ENCODE peak calls at places on chromosomes 11 and 22, in six cellular contexts. H is CD4-positive, alpha-beta T cell; I is GM03348; F is NCI-H2081; R is hypothalamus; K is C1 segment of cervical spinal cord. U is an unnamed sample.

GRCh38 chr11:66339163-66339675 is 3.0 kb upstream of the RIN1 start:
- DNase-seq in H (no peak), I (no peak), F (no peak), R (no peak), K (no peak), U (no peak)

GRCh38 chr22:49869855-49870712 is 16.4 kb downstream of the ZBED4 start:
- DNase-seq in H (no peak), I (no peak), F (no peak), R (no peak), K (no peak), U (no peak)

GRCh38 chr22:38866399-38867123 is 5.5 kb downstream of the CBX6 start:
- DNase-seq in H (no peak), I (no peak), F (no peak), R (no peak), K (no peak), U (no peak)

GRCh38 chr11:2251138-2251537 is 19.2 kb downstream of the ASCL2 start:
- DNase-seq in H (no peak), I (no peak), F (no peak), R (no peak), K (no peak), U (no peak)

GRCh38 chr11:60871378-60872061 is 4.2 kb downstream of the ZP1 start:
- DNase-seq in H (no peak), I (peak), F (no peak), R (no peak), K (no peak), U (peak)

GRCh38 chr11:60756307-60757032 is at the start of gene MS4A15:
- DNase-seq in H (no peak), I (no peak), F (no peak), R (no peak), K (no peak), U (peak)

GRCh38 chr11:10450451-10451398 is 4.3 kb upstream of the AMPD3 start:
- DNase-seq in H (peak), I (peak), F (no peak), R (peak), K (peak), U (no peak)

GRCh38 chr11:123100378-123101085 is 38.6 kb upstream of the HSPA8 start:
- DNase-seq in H (no peak), I (peak), F (peak), R (no peak), K (no peak), U (no peak)

GRCh38 chr11:74005721-74006517 is 3.0 kb downstream of the UCP3 start:
- DNase-seq in H (no peak), I (no peak), F (no peak), R (no peak), K (no peak), U (no peak)

GRCh38 chr11:44333271-44334218 is 23.6 kb upstream of the ALX4 start:
- DNase-seq in H (no peak), I (no peak), F (no peak), R (no peak), K (no peak), U (peak)

GRCh38 chr22:47598864-47599263 is 836.4 kb downstream of the TBC1D22A start:
- DNase-seq in H (no peak), I (no peak), F (no peak), R (no peak), K (no peak), U (no peak)

GRCh38 chr11:101894505-101894904 is 20.3 kb upstream of the CEP126 start:
- DNase-seq in H (no peak), I (no peak), F (no peak), R (no peak), K (no peak), U (no peak)

GRCh38 chr11:113334183-113334582 is 19.8 kb downstream of the TTC12 start:
- DNase-seq in H (no peak), I (no peak), F (no peak), R (no peak), K (no peak), U (no peak)

GRCh38 chr22:46803031-46803880 is 40.8 kb downstream of the TBC1D22A start:
- DNase-seq in H (peak), I (peak), F (peak), R (no peak), K (no peak), U (no peak)

GRCh38 chr11:96173906-96174305 is 169.1 kb downstream of the MAML2 start:
- DNase-seq in H (no peak), I (no peak), F (no peak), R (no peak), K (no peak), U (no peak)

GRCh38 chr11:59206635-59207034 is 6.1 kb downstream of the MPEG1 start:
- DNase-seq in H (no peak), I (peak), F (no peak), R (no peak), K (peak), U (peak)

GRCh38 chr11:115911656-115912055 is 407.4 kb upstream of the CADM1 start:
- DNase-seq in H (no peak), I (no peak), F (peak), R (no peak), K (no peak), U (no peak)

GRCh38 chr11:10899542-10899830 is 41.6 kb upstream of the ZBED5 start:
- DNase-seq in H (no peak), I (no peak), F (no peak), R (no peak), K (no peak), U (no peak)

GRCh38 chr11:4203603-4204360 is 109.2 kb downstream of the RRM1 start:
- DNase-seq in H (no peak), I (no peak), F (no peak), R (no peak), K (no peak), U (no peak)

GRCh38 chr11:59426361-59427067 is at the start of gene OR5A2:
- DNase-seq in H (no peak), I (no peak), F (no peak), R (no peak), K (no peak), U (no peak)

GRCh38 chr11:42960521-42961088 is 351.2 kb upstream of the API5 start:
- DNase-seq in H (no peak), I (no peak), F (no peak), R (no peak), K (no peak), U (no peak)

GRCh38 chr11:60991457-60991856 is 20.0 kb downstream of the CD6 start:
- DNase-seq in H (no peak), I (no peak), F (no peak), R (no peak), K (no peak), U (no peak)

GRCh38 chr11:20127671-20128527 is 32.4 kb downstream of the DBX1 start:
- DNase-seq in H (peak), I (peak), F (peak), R (peak), K (peak), U (peak)

GRCh38 chr11:118921929-118922744 is 3.6 kb downstream of the BCL9L start:
- DNase-seq in H (no peak), I (peak), F (no peak), R (no peak), K (no peak), U (peak)

GRCh38 chr11:117979481-117980211 is 6.5 kb upstream of the IL10RA start:
- DNase-seq in H (no peak), I (no peak), F (no peak), R (no peak), K (no peak), U (no peak)

GRCh38 chr11:1442163-1442562 is 44.4 kb downstream of the MOB2 start:
- DNase-seq in H (no peak), I (peak), F (no peak), R (no peak), K (no peak), U (no peak)

GRCh38 chr11:105821366-105821765 is 200.7 kb downstream of the MSANTD4 start:
- DNase-seq in H (no peak), I (no peak), F (no peak), R (no peak), K (no peak), U (no peak)

GRCh38 chr11:70734379-70734778 is 336.1 kb downstream of the CTTN start:
- DNase-seq in H (no peak), I (no peak), F (no peak), R (no peak), K (no peak), U (no peak)

GRCh38 chr11:83070878-83071640 is 638 bp downstream of the RAB30 start:
- DNase-seq in H (peak), I (peak), F (no peak), R (peak), K (peak), U (peak)

GRCh38 chr11:65859812-65860277 is 388 bp upstream of the MUS81 start:
- DNase-seq in H (no peak), I (no peak), F (no peak), R (peak), K (peak), U (no peak)

GRCh38 chr22:36442506-36443197 is 38.8 kb downstream of the TXN2 start:
- DNase-seq in H (no peak), I (no peak), F (no peak), R (no peak), K (no peak), U (no peak)

GRCh38 chr11:20235164-20235563 is 74.9 kb upstream of the DBX1 start:
- DNase-seq in H (no peak), I (no peak), F (no peak), R (no peak), K (no peak), U (no peak)

GRCh38 chr11:63919267-63920125 is 2.5 kb upstream of the RCOR2 start:
- DNase-seq in H (no peak), I (peak), F (no peak), R (peak), K (peak), U (no peak)

GRCh38 chr22:20435436-20436308 is 2.0 kb downstream of the SCARF2 start:
- DNase-seq in H (no peak), I (no peak), F (no peak), R (no peak), K (no peak), U (no peak)

GRCh38 chr11:126821832-126822231 is 178.7 kb downstream of the KIRREL3 start:
- DNase-seq in H (no peak), I (no peak), F (no peak), R (no peak), K (no peak), U (no peak)

GRCh38 chr11:72524711-72525110 is 90.4 kb upstream of the CLPB start:
- DNase-seq in H (no peak), I (peak), F (no peak), R (no peak), K (no peak), U (peak)

GRCh38 chr22:50564289-50564688 is 1.6 kb upstream of the SYCE3 start:
- DNase-seq in H (no peak), I (no peak), F (no peak), R (no peak), K (no peak), U (no peak)

U was measured in LHCN-M2.